ENCODE peak calls at places on chromosomes 1 and 21, in five cellular contexts. N, O, L, Z and R are unnamed samples.

GRCh38 chr1:15961492-15961891 is 14.4 kb downstream of the ZBTB17 start:
- DNase-seq in L (no peak), Z (peak; percentile 50), O (peak; percentile 7), N (no peak), R (peak; percentile 53)

GRCh38 chr1:65229201-65229600 is 80.1 kb upstream of the DNAJC6 start:
- DNase-seq in N (no peak), L (no peak), Z (no peak), O (no peak), R (no peak)

GRCh38 chr1:58412071-58412580 is 134.4 kb downstream of the OMA1 start:
- DNase-seq in O (no peak), L (no peak), N (no peak), Z (no peak), R (no peak)

GRCh38 chr1:205396972-205397616 is 24.8 kb downstream of the LEMD1 start:
- DNase-seq in N (peak; percentile 8), O (peak; percentile 70), Z (no peak), L (peak; percentile 64), R (peak; percentile 92)

GRCh38 chr1:225691861-225692516 is 39.1 kb upstream of the ENAH start:
- DNase-seq in O (no peak), Z (no peak), N (no peak), L (no peak), R (no peak)

GRCh38 chr1:90579212-90579802 is 137.8 kb downstream of the BARHL2 start:
- DNase-seq in L (peak; percentile 18), Z (no peak), N (no peak), O (peak; percentile 58), R (peak; percentile 74)

GRCh38 chr1:55893155-55893554 is 678.0 kb upstream of the USP24 start:
- DNase-seq in O (no peak), L (peak; percentile 59), Z (no peak), N (no peak), R (peak; percentile 68)

GRCh38 chr1:226634156-226634588 is 85.6 kb downstream of the STUM start:
- DNase-seq in L (peak; percentile 35), Z (peak; percentile 96), O (peak; percentile 85), N (no peak), R (peak; percentile 85)

GRCh38 chr21:38140192-38140905 is 116.4 kb upstream of the KCNJ15 start:
- DNase-seq in N (no peak), Z (no peak), O (no peak), L (no peak), R (no peak)

GRCh38 chr1:83497563-83497962 is 501.4 kb downstream of the TTLL7 start:
- DNase-seq in Z (no peak), L (no peak), O (no peak), N (no peak), R (peak; percentile 53)
- TF ChIP-seq CREB1 in Z (no peak), L (no peak), O (no peak), N (no peak), R (no peak)

DNA sequence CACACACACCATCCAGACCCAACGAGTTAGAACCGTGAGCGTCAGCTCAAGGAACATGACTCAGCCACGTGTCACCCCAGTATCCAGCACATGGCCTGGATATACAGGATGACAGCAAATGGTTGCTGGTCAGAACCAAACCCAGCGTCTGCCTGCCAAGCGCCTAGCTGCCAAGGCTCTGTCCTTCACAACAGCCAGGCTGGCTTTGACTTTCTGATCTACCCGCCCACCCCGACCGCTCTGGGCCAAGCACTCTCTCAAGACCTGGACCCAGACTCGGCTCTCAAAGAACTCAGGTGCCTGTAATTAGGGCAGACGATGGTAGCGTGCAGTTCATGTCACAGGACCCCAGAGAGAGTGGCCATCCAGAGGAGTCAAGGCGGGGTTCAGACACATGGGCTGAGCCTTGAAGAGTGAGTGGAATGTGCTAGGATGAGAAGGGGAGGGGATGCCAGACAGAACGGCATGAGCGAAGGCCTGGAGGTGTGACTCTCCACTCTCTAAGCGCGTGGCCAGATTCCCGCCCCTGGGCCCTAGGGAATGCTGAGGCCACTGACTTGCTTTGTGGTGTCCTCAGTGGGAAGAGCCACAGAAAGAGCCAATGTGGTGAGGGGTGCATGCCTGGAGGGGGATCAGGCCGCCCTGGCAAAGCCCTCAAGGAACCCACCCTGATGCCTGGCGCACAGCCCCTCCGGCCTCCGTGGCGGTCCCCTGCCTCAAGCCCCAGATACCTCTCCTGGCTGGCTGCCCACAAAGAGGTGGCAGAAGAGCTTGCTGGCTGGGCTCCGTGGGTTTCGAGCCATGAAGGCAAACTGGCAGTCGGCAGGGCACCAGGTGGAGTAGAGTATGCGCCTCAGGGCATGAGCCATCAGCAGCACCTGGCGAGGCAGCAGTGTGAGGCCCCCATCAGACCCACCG is 7.1 kb downstream of the SH2D5 start:
- DNase-seq in O (no peak), L (no peak), Z (no peak), N (no peak), R (no peak)
- H3K4me2 ChIP-seq in O (no peak overlapping the region), L (no peak overlapping the region), Z (no peak overlapping the region), N (no peak overlapping the region), R (no peak overlapping the region)

DNA sequence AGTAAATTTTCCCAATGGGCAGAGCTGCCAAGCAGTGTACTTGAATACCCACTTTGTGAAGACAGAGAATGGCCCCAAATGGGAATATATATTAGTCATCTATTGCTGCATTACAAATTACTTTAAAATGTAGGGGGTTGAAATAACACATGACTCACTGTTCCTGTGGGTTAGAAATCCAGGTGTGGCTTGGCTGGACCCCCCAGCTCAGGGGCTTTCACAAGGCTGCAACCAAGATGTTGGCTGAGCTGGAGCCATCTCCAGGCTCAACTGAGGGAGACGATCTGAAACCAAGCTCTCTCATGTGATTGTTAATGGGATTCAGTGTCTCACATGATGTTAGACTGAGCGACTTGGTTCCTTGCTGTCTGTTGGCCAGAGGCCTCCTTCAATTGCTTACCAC is 33.4 kb upstream of the ARHGAP29 start:
- DNase-seq in Z (no peak), L (no peak), O (no peak), N (no peak), R (no peak)
- TF ChIP-seq CREB1 in Z (no peak), L (no peak), O (no peak), N (no peak), R (no peak)

GRCh38 chr1:246925997-246926626 is 5.6 kb downstream of the AHCTF1 start:
- DNase-seq in N (no peak), O (no peak), L (no peak), Z (no peak), R (no peak)

GRCh38 chr1:246921481-246921880 is 10.3 kb downstream of the AHCTF1 start:
- DNase-seq in Z (no peak), N (no peak), O (no peak), L (no peak), R (no peak)

GRCh38 chr1:246923900-246924299 is 7.8 kb downstream of the AHCTF1 start:
- DNase-seq in O (peak; percentile 24), Z (no peak), L (no peak), N (no peak), R (no peak)

GRCh38 chr1:246919902-246920301 is 11.8 kb downstream of the AHCTF1 start:
- DNase-seq in O (no peak), N (no peak), L (peak; percentile 69), Z (no peak), R (no peak)

GRCh38 chr1:246923482-246923881 is 8.3 kb downstream of the AHCTF1 start:
- DNase-seq in O (no peak), N (no peak), L (no peak), Z (no peak), R (no peak)
- H3K4me2 ChIP-seq in O (peak overlapping the region; percentile 23), N (peak overlapping the region; percentile 57), L (no peak overlapping the region), Z (no peak overlapping the region), R (no peak overlapping the region)

DNA sequence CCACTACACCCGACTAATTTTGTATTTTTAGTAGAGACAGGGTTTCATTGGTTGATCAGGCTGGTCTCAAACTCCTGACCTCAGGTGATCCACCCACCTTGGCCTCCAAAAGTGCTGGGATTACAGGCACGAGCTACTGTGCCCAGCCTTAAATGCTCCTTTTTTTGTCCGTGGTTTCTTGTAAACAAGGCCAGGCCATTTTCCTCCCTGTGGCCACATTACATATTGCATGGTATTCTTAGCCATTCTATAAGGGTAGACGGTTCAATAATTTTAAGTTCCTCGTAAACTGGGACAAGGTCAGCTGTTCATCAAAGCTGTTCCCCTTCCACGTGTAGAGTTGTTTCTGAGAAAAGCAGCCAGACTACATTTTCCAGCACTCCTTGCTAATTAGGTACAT is 10.3 kb upstream of the LUZP1 start:
- DNase-seq in Z (no peak), O (peak; percentile 55), L (no peak), N (no peak), R (peak; percentile 52)
- TF ChIP-seq CREB1 in Z (no peak), O (no peak), L (no peak), N (no peak), R (no peak)